ENCODE peak calls at places on chromosomes 13 and 19, in eight cellular contexts. J is suprapubic skin, H is tibial nerve, X is thyroid gland, L is Peyer's patch, B is breast epithelium, W is transverse colon, P is K562. F is an unnamed sample.

GRCh38 chr19:49132974-49133609 is 13.7 kb downstream of the PPFIA3 start:
- DNase-seq in L (no peak), J (no peak), X (peak; percentile 42), H (no peak), W (peak; percentile 58), P (peak; percentile 39), B (no peak), F (no peak)

GRCh38 chr19:33292595-33293254 is 9.6 kb downstream of the CEBPA start:
- DNase-seq in B (no peak), P (no peak), H (no peak), X (peak; percentile 70), L (no peak), J (no peak), W (peak; percentile 78), F (peak; percentile 19)

GRCh38 chr19:19064811-19065745 is 1.3 kb downstream of the SLC25A42 start:
- DNase-seq in J (no peak), X (peak; percentile 32), H (no peak), L (peak; percentile 33), B (no peak), P (no peak), W (peak; percentile 36), F (no peak)

GRCh38 chr19:29714953-29715694 is at the start of gene C19orf12:
- DNase-seq in P (peak; percentile 86), W (peak; percentile 64), J (no peak), H (no peak), L (peak; percentile 63), X (peak; percentile 72), B (peak; percentile 64), F (peak; percentile 22)

GRCh38 chr19:43934985-43935708 is at the start of gene ZNF45:
- DNase-seq in X (peak; percentile 89), W (peak; percentile 90), B (peak; percentile 82), L (peak; percentile 83), P (peak; percentile 90), J (peak; percentile 89), H (peak; percentile 69), F (peak; percentile 93)

GRCh38 chr13:32904271-32904670 is 112.0 kb upstream of the KL start:
- DNase-seq in B (no peak), W (no peak), P (no peak), L (no peak), J (no peak), X (no peak), H (no peak), F (no peak)

GRCh38 chr19:27774827-27775226 is 1438.1 kb downstream of the UQCRFS1 start:
- DNase-seq in X (no peak), L (no peak), J (no peak), H (no peak), P (peak; percentile 72), B (no peak), W (no peak), F (no peak)

GRCh38 chr13:112796190-112796915 is 106.5 kb downstream of the ATP11A start:
- DNase-seq in B (no peak), W (no peak), P (no peak), L (no peak), X (no peak), H (no peak), J (no peak), F (no peak)

GRCh38 chr19:46748325-46749109 is 2.3 kb upstream of the STRN4 start:
- DNase-seq in J (no peak), W (peak; percentile 72), X (peak; percentile 60), L (peak; percentile 82), H (peak; percentile 45), P (peak; percentile 53), B (no peak), F (no peak)

GRCh38 chr19:1063909-1064660 is 2.9 kb upstream of the ARHGAP45 start:
- DNase-seq in B (no peak), P (peak; percentile 30), J (no peak), X (no peak), L (no peak), W (peak; percentile 38), H (no peak), F (no peak)

GRCh38 chr13:27620377-27621115 is at the start of gene LNX2:
- DNase-seq in H (peak; percentile 98), X (peak; percentile 99), P (peak; percentile 93), W (peak; percentile 99), J (peak; percentile 99), B (peak; percentile 99), L (peak; percentile 98), F (peak; percentile 99)

GRCh38 chr13:27621116-27621365 is 651 bp upstream of the POLR1D start:
- DNase-seq in B (no peak), P (no peak), X (no peak), W (no peak), H (no peak), J (no peak), L (no peak), F (no peak)

GRCh38 chr13:27619093-27619705 is 1.1 kb downstream of the LNX2 start:
- DNase-seq in H (no peak), J (no peak), P (no peak), W (no peak), L (no peak), B (no peak), X (peak; percentile 37), F (no peak)

GRCh38 chr13:27621366-27622101 is at the start of gene POLR1D:
- DNase-seq in B (peak; percentile 76), J (peak; percentile 89), W (peak; percentile 89), L (peak; percentile 89), P (peak; percentile 84), X (peak; percentile 92), H (peak; percentile 43), F (peak; percentile 88)

GRCh38 chr13:27619711-27620376 is 485 bp downstream of the LNX2 start:
- DNase-seq in J (peak; percentile 83), L (peak; percentile 42), H (peak; percentile 15), P (no peak), X (peak; percentile 49), W (peak; percentile 57), B (peak; percentile 54), F (peak; percentile 30)
- H3K4me1 ChIP-seq in J (peaks cover 53% of the 10 kb centered on the region), L (peaks cover 7% of the 10 kb centered on the region), H (peaks cover 17% of the 10 kb centered on the region), P (peaks cover 15% of the 10 kb centered on the region), X (peaks cover 33% of the 10 kb centered on the region), W (peaks cover 22% of the 10 kb centered on the region), B (no peaks in the 10 kb centered on the region), F (peaks cover 10% of the 10 kb centered on the region)

GRCh38 chr19:5293607-5294089 is 47.0 kb downstream of the PTPRS start:
- DNase-seq in H (no peak), X (peak; percentile 42), W (no peak), P (peak; percentile 48), L (no peak), B (no peak), J (no peak), F (peak; percentile 46)

GRCh38 chr19:5292453-5292842 is 48.2 kb downstream of the PTPRS start:
- DNase-seq in W (peak; percentile 30), X (no peak), H (no peak), J (no peak), P (no peak), L (no peak), B (no peak), F (peak; percentile 51)

GRCh38 chr19:5290336-5291262 is 50.0 kb downstream of the PTPRS start:
- DNase-seq in B (no peak), H (no peak), W (no peak), J (no peak), L (no peak), X (no peak), P (peak; percentile 56), F (no peak)

GRCh38 chr19:5292843-5293606 is 47.6 kb downstream of the PTPRS start:
- DNase-seq in J (no peak), W (peak; percentile 46), H (peak; percentile 49), L (no peak), P (peak; percentile 98), X (peak; percentile 70), B (peak; percentile 72), F (peak; percentile 64)

DNA sequence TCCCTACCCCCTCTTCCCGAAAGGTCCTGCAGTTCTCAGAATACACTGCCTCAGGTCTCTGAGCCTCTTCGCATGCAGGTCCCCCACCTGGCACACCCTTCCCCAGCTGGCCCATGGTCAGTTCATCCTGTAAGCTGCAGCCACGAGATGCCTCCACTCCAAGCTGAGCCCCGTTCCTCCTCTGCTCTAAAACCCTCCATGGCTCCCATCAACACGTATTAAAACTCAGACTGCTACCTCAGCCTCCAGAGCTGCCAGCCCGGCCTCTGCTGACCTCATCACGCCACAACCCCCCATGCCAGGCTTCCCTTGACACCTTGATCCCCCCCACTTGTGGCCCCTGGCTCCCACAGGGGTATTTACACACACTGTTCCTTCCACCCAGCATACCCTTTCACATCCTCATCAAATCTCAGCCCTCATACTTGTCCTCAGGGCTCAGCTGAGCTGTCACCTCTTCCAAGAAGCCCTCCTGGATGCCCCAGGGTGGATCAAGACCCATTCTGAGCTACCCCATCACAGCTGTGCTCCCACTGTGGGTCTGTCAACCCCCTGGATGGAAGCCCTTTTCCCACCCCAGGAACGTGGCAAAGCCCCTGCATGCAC is 48.9 kb downstream of the PTPRS start:
- DNase-seq in P (no peak), J (no peak), L (no peak), B (no peak), H (no peak), W (no peak), X (no peak), F (no peak)
- TF ChIP-seq POLR2A in P (no peak), J (no peak), L (no peak), B (no peak), H (no peak), W (no peak), X (no peak), F (no peak)

GRCh38 chr13:79655509-79655908 is 174.6 kb downstream of the NDFIP2 start:
- DNase-seq in H (no peak), P (no peak), B (no peak), J (no peak), L (no peak), X (no peak), W (no peak), F (no peak)
- H3K4me1 ChIP-seq in H (no peaks in the 10 kb centered on the region), P (no peaks in the 10 kb centered on the region), B (no peaks in the 10 kb centered on the region), J (peaks cover 12% of the 10 kb centered on the region), L (no peaks in the 10 kb centered on the region), X (no peaks in the 10 kb centered on the region), W (no peaks in the 10 kb centered on the region), F (no peaks in the 10 kb centered on the region)

GRCh38 chr19:50607388-50607787 is 32.3 kb downstream of the SYT3 start:
- DNase-seq in J (no peak), H (no peak), L (no peak), B (no peak), W (no peak), X (no peak), P (no peak), F (no peak)

GRCh38 chr19:50602496-50602895 is 34.3 kb upstream of the LRRC4B start:
- DNase-seq in P (no peak), B (no peak), W (no peak), J (no peak), X (no peak), H (no peak), L (no peak), F (no peak)

GRCh38 chr19:50601407-50602088 is 33.3 kb upstream of the LRRC4B start:
- DNase-seq in P (peak; percentile 76), L (no peak), H (no peak), W (no peak), X (no peak), J (no peak), B (no peak), F (no peak)

GRCh38 chr19:50602935-50603334 is 34.7 kb upstream of the LRRC4B start:
- DNase-seq in H (no peak), W (no peak), P (no peak), J (no peak), B (no peak), X (no peak), L (no peak), F (no peak)

DNA sequence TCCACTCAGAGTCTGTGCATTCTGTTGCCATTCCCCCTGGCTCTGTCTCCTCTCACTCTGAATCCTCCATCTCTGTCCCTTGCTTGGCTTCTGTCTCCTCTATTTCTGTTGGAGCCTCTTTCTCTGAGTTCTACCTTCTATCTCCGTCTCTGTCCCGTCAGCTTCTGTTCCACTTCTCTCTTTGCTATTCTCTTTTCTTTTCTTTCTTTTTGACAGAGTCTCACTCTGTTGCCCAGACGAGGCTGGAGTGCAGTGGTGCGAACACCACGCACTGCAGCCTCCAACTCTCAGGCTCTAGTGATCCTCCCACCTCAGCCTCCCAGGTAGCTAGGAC is 33.8 kb upstream of the LRRC4B start:
- DNase-seq in B (no peak), P (no peak), L (no peak), J (no peak), H (no peak), W (no peak), X (no peak), F (no peak)
- TF ChIP-seq POLR2A in B (no peak), P (peak; percentile 70), L (no peak), J (no peak), H (no peak), W (no peak), X (no peak), F (no peak)